ENCODE peak calls at places on chromosomes 2 and 18, in six cellular contexts. One of them, this sample, is unnamed.

GRCh38 chr18:33839452-33840225 is 261.6 kb downstream of the ASXL3 start:
- DNase-seq in tibial artery: no peak
- DNase-seq in mammary epithelial cell: peak; percentile 39
- DNase-seq in PC-3: peak; percentile 43
- DNase-seq in transverse colon: peak; percentile 44
- DNase-seq in gastrocnemius medialis: no peak
- DNase-seq in this sample: no peak

GRCh38 chr2:231348173-231348572 is 47.3 kb upstream of the B3GNT7 start:
- DNase-seq in PC-3: no peak
- DNase-seq in transverse colon: no peak
- DNase-seq in mammary epithelial cell: peak; percentile 61
- DNase-seq in gastrocnemius medialis: no peak
- DNase-seq in tibial artery: no peak
- DNase-seq in this sample: no peak

GRCh38 chr18:2657788-2658458 is 2.4 kb downstream of the SMCHD1 start:
- DNase-seq in mammary epithelial cell: peak; percentile 11
- DNase-seq in transverse colon: no peak
- DNase-seq in PC-3: peak; percentile 89
- DNase-seq in gastrocnemius medialis: no peak
- DNase-seq in tibial artery: no peak
- DNase-seq in this sample: no peak

GRCh38 chr18:12455511-12455910 is 47.8 kb downstream of the PRELID3A start:
- DNase-seq in gastrocnemius medialis: no peak
- DNase-seq in tibial artery: no peak
- DNase-seq in transverse colon: no peak
- DNase-seq in mammary epithelial cell: no peak
- DNase-seq in PC-3: no peak
- DNase-seq in this sample: no peak

GRCh38 chr18:3715223-3716080 is 265.5 kb downstream of the TGIF1 start:
- DNase-seq in transverse colon: no peak
- DNase-seq in gastrocnemius medialis: no peak
- DNase-seq in PC-3: no peak
- DNase-seq in tibial artery: no peak
- DNase-seq in mammary epithelial cell: no peak
- DNase-seq in this sample: no peak

GRCh38 chr2:127195140-127196074 is 24.7 kb downstream of the CYP27C1 start:
- DNase-seq in mammary epithelial cell: no peak
- DNase-seq in transverse colon: no peak
- DNase-seq in gastrocnemius medialis: no peak
- DNase-seq in tibial artery: no peak
- DNase-seq in PC-3: no peak
- DNase-seq in this sample: no peak

GRCh38 chr2:132582360-132582759 is 87.6 kb downstream of the LYPD1 start:
- DNase-seq in PC-3: peak; percentile 42
- DNase-seq in transverse colon: no peak
- DNase-seq in mammary epithelial cell: no peak
- DNase-seq in tibial artery: no peak
- DNase-seq in gastrocnemius medialis: no peak
- DNase-seq in this sample: no peak

GRCh38 chr18:24368749-24369148 is 28.9 kb downstream of the OSBPL1A start:
- DNase-seq in PC-3: peak; percentile 28
- DNase-seq in mammary epithelial cell: peak; percentile 42
- DNase-seq in tibial artery: no peak
- DNase-seq in transverse colon: no peak
- DNase-seq in gastrocnemius medialis: no peak
- DNase-seq in this sample: no peak

GRCh38 chr2:182355815-182356214 is 71.0 kb downstream of the PDE1A start:
- DNase-seq in tibial artery: no peak
- DNase-seq in gastrocnemius medialis: no peak
- DNase-seq in mammary epithelial cell: no peak
- DNase-seq in transverse colon: no peak
- DNase-seq in PC-3: no peak
- DNase-seq in this sample: no peak

GRCh38 chr2:190849774-190850173 is 30.8 kb upstream of the GLS start:
- DNase-seq in gastrocnemius medialis: no peak
- DNase-seq in transverse colon: no peak
- DNase-seq in mammary epithelial cell: peak; percentile 89
- DNase-seq in PC-3: peak; percentile 90
- DNase-seq in tibial artery: no peak
- DNase-seq in this sample: no peak

GRCh38 chr18:8912348-8913057 is 190.0 kb upstream of the NDUFV2 start:
- DNase-seq in transverse colon: peak; percentile 16
- DNase-seq in tibial artery: no peak
- DNase-seq in gastrocnemius medialis: no peak
- DNase-seq in mammary epithelial cell: no peak
- DNase-seq in PC-3: no peak
- DNase-seq in this sample: no peak

GRCh38 chr2:47809903-47810302 is 27.0 kb downstream of the MSH6 start:
- DNase-seq in tibial artery: no peak
- DNase-seq in transverse colon: no peak
- DNase-seq in mammary epithelial cell: no peak
- DNase-seq in gastrocnemius medialis: no peak
- DNase-seq in PC-3: no peak
- DNase-seq in this sample: no peak

GRCh38 chr2:47811668-47812067 is 28.7 kb downstream of the MSH6 start:
- DNase-seq in tibial artery: no peak
- DNase-seq in gastrocnemius medialis: no peak
- DNase-seq in PC-3: no peak
- DNase-seq in transverse colon: no peak
- DNase-seq in mammary epithelial cell: no peak
- DNase-seq in this sample: no peak

GRCh38 chr2:47808614-47809013 is 25.7 kb downstream of the MSH6 start:
- DNase-seq in gastrocnemius medialis: no peak
- DNase-seq in PC-3: no peak
- DNase-seq in mammary epithelial cell: no peak
- DNase-seq in transverse colon: no peak
- DNase-seq in tibial artery: no peak
- DNase-seq in this sample: no peak

GRCh38 chr2:47815764-47816163 is 32.8 kb downstream of the MSH6 start:
- DNase-seq in tibial artery: no peak
- DNase-seq in transverse colon: no peak
- DNase-seq in gastrocnemius medialis: no peak
- DNase-seq in PC-3: no peak
- DNase-seq in mammary epithelial cell: no peak
- DNase-seq in this sample: no peak

DNA sequence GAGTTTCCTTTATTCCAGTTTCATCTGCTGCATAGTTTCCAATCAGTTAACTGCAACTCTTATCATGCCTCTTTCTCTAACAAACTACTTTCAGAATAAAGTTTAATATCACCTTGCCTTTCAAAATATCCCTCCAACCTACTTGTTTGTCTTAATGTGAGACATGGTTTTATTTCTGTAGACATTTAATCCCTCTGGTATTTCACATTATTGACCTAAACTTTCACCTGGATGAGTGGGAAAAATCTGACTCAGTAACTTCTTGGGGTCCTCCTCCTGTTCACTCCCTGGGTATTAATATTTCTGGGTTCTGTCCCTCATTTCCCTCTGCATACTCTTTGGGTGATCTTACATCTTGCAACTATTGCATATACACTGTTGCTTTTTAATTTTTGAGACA is 27.9 kb downstream of the MSH6 start:
- DNase-seq in PC-3: peak; percentile 48
- DNase-seq in mammary epithelial cell: no peak
- DNase-seq in tibial artery: no peak
- DNase-seq in transverse colon: no peak
- DNase-seq in gastrocnemius medialis: no peak
- DNase-seq in this sample: no peak
- H3K36me3 ChIP-seq in PC-3: peaks cover 51% of the 10 kb centered on the region
- H3K36me3 ChIP-seq in mammary epithelial cell: peaks cover 61% of the 10 kb centered on the region
- H3K36me3 ChIP-seq in tibial artery: peaks cover 85% of the 10 kb centered on the region
- H3K36me3 ChIP-seq in transverse colon: peaks cover 1% of the 10 kb centered on the region
- H3K36me3 ChIP-seq in gastrocnemius medialis: peaks cover 76% of the 10 kb centered on the region
- H3K36me3 ChIP-seq in this sample: peaks cover 10% of the 10 kb centered on the region

DNA sequence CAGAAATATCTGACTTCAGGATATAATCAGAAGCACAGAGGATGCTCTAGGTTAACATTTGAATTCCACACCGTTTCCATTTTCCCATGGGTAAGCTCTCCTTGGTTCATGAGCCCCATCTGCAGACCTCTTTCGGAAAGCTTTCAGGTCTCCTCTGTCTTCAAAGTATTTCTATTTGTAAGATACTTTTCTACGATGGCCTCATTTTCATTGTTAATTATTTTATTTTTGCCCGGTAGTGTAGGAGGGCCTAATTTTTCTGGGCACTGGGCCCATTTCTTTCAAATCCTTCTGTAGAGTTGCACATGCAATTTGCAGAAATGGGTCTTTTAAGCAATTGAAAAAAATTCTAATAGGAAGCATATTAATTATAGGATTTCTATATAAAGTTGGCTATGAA is 53.8 kb downstream of the LRPPRC start:
- DNase-seq in transverse colon: no peak
- DNase-seq in PC-3: no peak
- DNase-seq in gastrocnemius medialis: no peak
- DNase-seq in mammary epithelial cell: no peak
- DNase-seq in tibial artery: no peak
- DNase-seq in this sample: no peak
- H3K36me3 ChIP-seq in transverse colon: peaks cover 2% of the 10 kb centered on the region
- H3K36me3 ChIP-seq in PC-3: peaks cover 70% of the 10 kb centered on the region
- H3K36me3 ChIP-seq in gastrocnemius medialis: peaks cover 52% of the 10 kb centered on the region
- H3K36me3 ChIP-seq in mammary epithelial cell: peaks cover 53% of the 10 kb centered on the region
- H3K36me3 ChIP-seq in tibial artery: peaks cover 39% of the 10 kb centered on the region
- H3K36me3 ChIP-seq in this sample: peaks cover 13% of the 10 kb centered on the region

GRCh38 chr2:240023792-240024191 is 1.4 kb downstream of the NDUFA10 start:
- DNase-seq in gastrocnemius medialis: no peak
- DNase-seq in tibial artery: no peak
- DNase-seq in transverse colon: no peak
- DNase-seq in PC-3: no peak
- DNase-seq in mammary epithelial cell: no peak
- DNase-seq in this sample: no peak

GRCh38 chr2:240021488-240022104 is 3.5 kb downstream of the NDUFA10 start:
- DNase-seq in gastrocnemius medialis: no peak
- DNase-seq in PC-3: peak; percentile 76
- DNase-seq in mammary epithelial cell: peak; percentile 45
- DNase-seq in tibial artery: peak; percentile 65
- DNase-seq in transverse colon: peak; percentile 79
- DNase-seq in this sample: no peak

GRCh38 chr2:240014327-240014726 is 10.8 kb downstream of the NDUFA10 start:
- DNase-seq in tibial artery: no peak
- DNase-seq in gastrocnemius medialis: no peak
- DNase-seq in mammary epithelial cell: no peak
- DNase-seq in PC-3: no peak
- DNase-seq in transverse colon: no peak
- DNase-seq in this sample: no peak

GRCh38 chr2:240013343-240013742 is 11.8 kb downstream of the NDUFA10 start:
- DNase-seq in PC-3: peak; percentile 48
- DNase-seq in gastrocnemius medialis: no peak
- DNase-seq in mammary epithelial cell: no peak
- DNase-seq in tibial artery: no peak
- DNase-seq in transverse colon: no peak
- DNase-seq in this sample: no peak

GRCh38 chr2:240018071-240018750 is 6.9 kb downstream of the NDUFA10 start:
- DNase-seq in transverse colon: no peak
- DNase-seq in PC-3: no peak
- DNase-seq in gastrocnemius medialis: no peak
- DNase-seq in mammary epithelial cell: no peak
- DNase-seq in tibial artery: no peak
- DNase-seq in this sample: no peak
- H3K36me3 ChIP-seq in transverse colon: no peaks in the 10 kb centered on the region
- H3K36me3 ChIP-seq in PC-3: peaks cover 44% of the 10 kb centered on the region
- H3K36me3 ChIP-seq in gastrocnemius medialis: peaks cover 71% of the 10 kb centered on the region
- H3K36me3 ChIP-seq in mammary epithelial cell: peaks cover 26% of the 10 kb centered on the region
- H3K36me3 ChIP-seq in tibial artery: peaks cover 82% of the 10 kb centered on the region
- H3K36me3 ChIP-seq in this sample: peaks cover 6% of the 10 kb centered on the region

DNA sequence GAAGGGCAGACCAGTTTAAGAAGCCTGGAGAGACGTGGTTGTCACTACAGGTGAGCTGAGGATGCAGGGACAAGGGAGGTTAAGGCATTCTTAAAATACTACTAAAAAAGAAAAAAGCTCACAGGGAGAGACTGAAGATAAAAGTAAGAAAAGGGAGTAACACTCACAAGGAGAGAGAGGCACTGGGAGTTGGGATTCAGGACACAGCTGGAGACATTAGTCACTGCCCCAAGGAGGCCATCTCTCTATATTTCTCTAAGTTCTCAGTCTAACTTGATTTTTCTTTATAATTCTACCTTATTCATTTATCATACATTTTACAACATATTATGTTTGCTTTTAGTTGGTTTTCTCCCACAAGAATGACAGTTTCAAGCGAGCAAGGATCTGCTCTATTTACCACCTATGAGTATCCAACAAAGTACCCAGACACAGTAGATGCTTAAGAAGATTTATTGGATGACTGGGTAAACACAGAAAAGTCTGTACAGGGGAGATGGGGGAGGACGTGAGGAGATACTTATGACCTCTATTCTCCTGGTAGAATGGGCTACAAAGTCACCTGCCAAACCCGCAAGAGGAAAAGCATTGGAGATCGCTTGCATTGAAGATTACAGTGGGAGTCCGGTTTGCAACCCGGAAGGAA is 2.2 kb downstream of the SERPINE2 start:
- DNase-seq in PC-3: peak; percentile 3
- DNase-seq in tibial artery: no peak
- DNase-seq in transverse colon: no peak
- DNase-seq in gastrocnemius medialis: no peak
- DNase-seq in mammary epithelial cell: no peak
- DNase-seq in this sample: no peak
- H3K36me3 ChIP-seq in PC-3: no peaks in the 10 kb centered on the region
- H3K36me3 ChIP-seq in tibial artery: no peaks in the 10 kb centered on the region
- H3K36me3 ChIP-seq in transverse colon: no peaks in the 10 kb centered on the region
- H3K36me3 ChIP-seq in gastrocnemius medialis: no peaks in the 10 kb centered on the region
- H3K36me3 ChIP-seq in mammary epithelial cell: peaks cover 9% of the 10 kb centered on the region
- H3K36me3 ChIP-seq in this sample: no peaks in the 10 kb centered on the region

GRCh38 chr2:143425896-143426295 is 296.7 kb downstream of the ARHGAP15 start:
- DNase-seq in gastrocnemius medialis: no peak
- DNase-seq in mammary epithelial cell: no peak
- DNase-seq in transverse colon: no peak
- DNase-seq in tibial artery: no peak
- DNase-seq in PC-3: no peak
- DNase-seq in this sample: no peak
- H3K36me3 ChIP-seq in gastrocnemius medialis: no peaks in the 10 kb centered on the region
- H3K36me3 ChIP-seq in mammary epithelial cell: no peaks in the 10 kb centered on the region
- H3K36me3 ChIP-seq in transverse colon: no peaks in the 10 kb centered on the region
- H3K36me3 ChIP-seq in tibial artery: no peaks in the 10 kb centered on the region
- H3K36me3 ChIP-seq in PC-3: no peaks in the 10 kb centered on the region
- H3K36me3 ChIP-seq in this sample: peaks cover 4% of the 10 kb centered on the region

GRCh38 chr2:151486100-151486499 is 76.4 kb downstream of the RIF1 start:
- DNase-seq in transverse colon: no peak
- DNase-seq in gastrocnemius medialis: no peak
- DNase-seq in mammary epithelial cell: no peak
- DNase-seq in tibial artery: no peak
- DNase-seq in PC-3: no peak
- DNase-seq in this sample: no peak
- H3K36me3 ChIP-seq in transverse colon: no peaks in the 10 kb centered on the region
- H3K36me3 ChIP-seq in gastrocnemius medialis: peaks cover 98% of the 10 kb centered on the region
- H3K36me3 ChIP-seq in mammary epithelial cell: peaks cover 9% of the 10 kb centered on the region
- H3K36me3 ChIP-seq in tibial artery: peaks cover 14% of the 10 kb centered on the region
- H3K36me3 ChIP-seq in PC-3: peaks cover 25% of the 10 kb centered on the region
- H3K36me3 ChIP-seq in this sample: no peaks in the 10 kb centered on the region

DNA sequence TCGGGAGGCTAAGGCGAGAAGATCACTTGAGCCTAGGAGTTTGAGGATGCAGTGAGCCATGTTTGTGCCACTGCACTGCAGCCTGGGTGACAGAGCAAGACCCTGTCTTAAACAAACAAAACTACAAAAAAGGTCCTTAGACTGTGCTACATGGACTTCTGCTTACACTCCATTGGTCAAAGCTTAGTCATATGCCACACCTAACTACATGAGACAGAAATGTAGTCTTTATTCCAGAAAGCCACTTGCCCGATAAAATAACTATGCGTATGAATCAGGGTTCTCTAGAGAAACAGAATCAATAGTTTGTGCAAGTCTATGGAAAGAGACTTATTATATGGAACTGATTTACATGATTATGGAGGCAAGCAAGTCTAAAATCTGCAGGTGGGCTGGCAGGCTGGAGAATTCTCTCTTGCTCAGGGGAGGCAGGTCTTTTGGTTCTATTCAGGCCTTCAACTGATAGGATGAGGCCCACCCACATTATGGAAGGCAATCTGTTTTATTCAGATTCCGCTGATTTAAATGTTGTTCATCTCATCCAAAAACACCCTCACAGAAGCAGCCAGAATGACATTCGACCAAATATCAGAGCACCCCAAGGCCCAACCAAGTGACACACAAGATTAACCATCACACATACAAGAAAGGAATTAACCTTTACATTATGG is 114.4 kb upstream of the SIX2 start:
- DNase-seq in gastrocnemius medialis: no peak
- DNase-seq in transverse colon: no peak
- DNase-seq in tibial artery: no peak
- DNase-seq in mammary epithelial cell: no peak
- DNase-seq in PC-3: peak; percentile 80
- DNase-seq in this sample: no peak
- H3K36me3 ChIP-seq in gastrocnemius medialis: no peaks in the 10 kb centered on the region
- H3K36me3 ChIP-seq in transverse colon: no peaks in the 10 kb centered on the region
- H3K36me3 ChIP-seq in tibial artery: no peaks in the 10 kb centered on the region
- H3K36me3 ChIP-seq in mammary epithelial cell: no peaks in the 10 kb centered on the region
- H3K36me3 ChIP-seq in PC-3: no peaks in the 10 kb centered on the region
- H3K36me3 ChIP-seq in this sample: no peaks in the 10 kb centered on the region